ENCODE peak calls at places on chromosomes 1 and 21, in nine cellular contexts. Y is small intestine; J is activated CD8-positive, alpha-beta memory T cell treated with anti-CD3 and anti-CD28 coated beads for 1 hour; X is NCI-H1417; C is stimulated activated CD4-positive, alpha-beta T cell treated with anti-CD3 and anti-CD28 coated beads, TNF-alpha, amount 100 ng/mL, for 4 hours; R is K562; K is T follicular helper cell; N is astrocyte of the spinal cord; T is T-helper 9 cell. W is an unnamed sample.

GRCh38 chr1:158124034-158124433 is 56.7 kb upstream of the CD1D start:
- DNase-seq in K (no peak), N (peak; percentile 18), C (no peak), Y (no peak), T (no peak), R (no peak), X (no peak), J (no peak), W (no peak)

GRCh38 chr1:30087465-30087864 is 635.9 kb downstream of the MATN1 start:
- DNase-seq in R (no peak), J (no peak), K (no peak), C (no peak), N (no peak), T (no peak), Y (no peak), X (peak; percentile 13), W (no peak)

GRCh38 chr1:18597159-18598042 is 33.2 kb upstream of the PAX7 start:
- DNase-seq in J (peak; percentile 5), T (peak; percentile 22), X (peak; percentile 47), K (peak; percentile 41), R (peak; percentile 73), Y (peak; percentile 29), C (peak; percentile 30), N (peak; percentile 26), W (no peak)

GRCh38 chr1:54500030-54500389 is 48.0 kb upstream of the ACOT11 start:
- DNase-seq in T (no peak), K (no peak), J (no peak), R (no peak), Y (peak; percentile 39), N (no peak), X (peak; percentile 73), C (no peak), W (peak; percentile 33)

GRCh38 chr1:192807221-192807967 is 1.4 kb upstream of the RGS2 start:
- DNase-seq in R (no peak), J (no peak), T (peak; percentile 0), C (no peak), N (peak; percentile 55), X (peak; percentile 44), K (no peak), Y (peak; percentile 65), W (no peak)

GRCh38 chr1:905811-906531 is 17.8 kb upstream of the SAMD11 start:
- DNase-seq in K (no peak), T (no peak), J (no peak), C (no peak), X (no peak), N (no peak), R (peak; percentile 10), Y (no peak), W (no peak)

GRCh38 chr1:80448081-80448480 is 1352.7 kb upstream of the ADGRL2 start:
- DNase-seq in X (no peak), T (no peak), Y (no peak), C (no peak), K (no peak), R (no peak), J (no peak), N (peak; percentile 22), W (no peak)

GRCh38 chr21:35528109-35529042 is 479.3 kb upstream of the RUNX1 start:
- DNase-seq in T (peak; percentile 4), R (no peak), J (no peak), K (peak; percentile 3), C (no peak), N (no peak), X (no peak), Y (no peak), W (no peak)

GRCh38 chr1:7561331-7561921 is 209.7 kb upstream of the VAMP3 start:
- DNase-seq in Y (no peak), K (no peak), R (peak; percentile 67), J (no peak), T (no peak), C (no peak), X (peak; percentile 3), N (no peak), W (peak; percentile 21)

GRCh38 chr1:8545078-8545477 is 227.2 kb downstream of the SLC45A1 start:
- DNase-seq in X (no peak), K (no peak), R (no peak), Y (no peak), T (no peak), N (no peak), C (no peak), J (no peak), W (no peak)

GRCh38 chr1:229027622-229028182 is 243.2 kb upstream of the RAB4A start:
- DNase-seq in J (no peak), Y (peak; percentile 45), T (no peak), N (no peak), R (no peak), C (no peak), K (no peak), X (no peak), W (no peak)

GRCh38 chr1:99726818-99727217 is 39.6 kb downstream of the FRRS1 start:
- DNase-seq in C (no peak), J (no peak), K (no peak), Y (peak; percentile 81), N (no peak), T (no peak), R (no peak), X (no peak), W (no peak)

GRCh38 chr1:185804206-185804605 is 70.0 kb downstream of the HMCN1 start:
- DNase-seq in Y (no peak), T (no peak), X (no peak), J (no peak), K (no peak), C (no peak), N (peak; percentile 43), R (no peak), W (no peak)

GRCh38 chr1:99725996-99726395 is 40.4 kb downstream of the FRRS1 start:
- DNase-seq in T (no peak), R (no peak), C (no peak), X (no peak), N (no peak), K (no peak), Y (no peak), J (no peak), W (no peak)

GRCh38 chr21:44925027-44925755 is 4.5 kb upstream of the ITGB2 start:
- DNase-seq in Y (no peak), T (no peak), R (no peak), K (no peak), X (no peak), J (no peak), N (peak; percentile 23), C (no peak), W (no peak)

GRCh38 chr1:64733576-64734288 is 11.1 kb upstream of the RAVER2 start:
- DNase-seq in T (no peak), R (no peak), Y (no peak), C (no peak), J (no peak), X (no peak), K (no peak), N (peak; percentile 44), W (no peak)

GRCh38 chr1:223114871-223115270 is 28.2 kb downstream of the TLR5 start:
- DNase-seq in C (no peak), K (no peak), N (no peak), R (no peak), X (no peak), J (no peak), T (no peak), Y (no peak), W (no peak)

GRCh38 chr1:17287377-17287776 is 20.6 kb upstream of the PADI4 start:
- DNase-seq in R (no peak), C (no peak), K (no peak), J (no peak), X (no peak), Y (no peak), T (no peak), N (peak; percentile 72), W (no peak)

GRCh38 chr1:221632072-221632471 is 109.8 kb downstream of the DUSP10 start:
- DNase-seq in Y (no peak), T (no peak), C (no peak), J (no peak), N (no peak), K (no peak), R (no peak), X (no peak), W (no peak)

GRCh38 chr1:241836944-241837343 is 11.1 kb upstream of the EXO1 start:
- DNase-seq in Y (no peak), R (no peak), C (no peak), X (no peak), T (no peak), J (no peak), N (no peak), K (no peak), W (no peak)

GRCh38 chr1:3632716-3633343 is 8.0 kb downstream of the TPRG1L start:
- DNase-seq in K (no peak), X (no peak), C (no peak), R (no peak), Y (no peak), T (no peak), J (no peak), N (no peak), W (no peak)

GRCh38 chr1:228685081-228685480 is 50.2 kb upstream of the RHOU start:
- DNase-seq in R (no peak), Y (no peak), N (no peak), J (no peak), K (no peak), X (no peak), T (no peak), C (no peak), W (no peak)

GRCh38 chr1:36881071-36881405 is 153.3 kb downstream of the GRIK3 start:
- DNase-seq in C (no peak), K (no peak), Y (no peak), J (no peak), R (no peak), N (no peak), X (no peak), T (no peak), W (no peak)

GRCh38 chr1:228935198-228935663 is 200.0 kb downstream of the RHOU start:
- DNase-seq in K (no peak), J (no peak), X (no peak), N (no peak), T (no peak), R (no peak), C (no peak), Y (peak; percentile 92), W (no peak)

GRCh38 chr1:225343618-225344017 is 84.2 kb downstream of the LBR start:
- DNase-seq in N (peak; percentile 19), Y (peak; percentile 30), T (no peak), J (no peak), X (peak; percentile 37), C (no peak), R (peak; percentile 13), K (no peak), W (no peak)

GRCh38 chr1:220409751-220410370 is 118.1 kb upstream of the MARK1 start:
- DNase-seq in K (no peak), X (no peak), Y (no peak), N (no peak), J (no peak), T (no peak), R (no peak), C (no peak), W (no peak)

GRCh38 chr1:96236156-96236739 is 485.3 kb upstream of the PTBP2 start:
- DNase-seq in C (no peak), J (no peak), N (peak; percentile 80), T (no peak), K (no peak), R (no peak), X (peak; percentile 78), Y (peak; percentile 26), W (peak; percentile 20)

GRCh38 chr1:215201301-215201700 is 118.8 kb downstream of the KCNK2 start:
- DNase-seq in N (no peak), K (no peak), J (no peak), Y (no peak), C (no peak), X (no peak), T (no peak), R (no peak), W (no peak)

GRCh38 chr1:91582431-91582921 is 81.8 kb downstream of the CDC7 start:
- DNase-seq in N (peak; percentile 80), C (no peak), T (no peak), J (no peak), R (peak; percentile 34), Y (peak; percentile 3), K (no peak), X (no peak), W (no peak)

W was measured in NCI-H146.